ENCODE peak calls at places on chromosomes 11 and 22, in ten cellular contexts. One of them, this sample, is unnamed.

GRCh38 chr22:49317369-49317768 is 510.3 kb downstream of the BRD1 start:
- DNase-seq in H1: no peak
- DNase-seq in fibroblast of lung: no peak
- DNase-seq in endothelial cell of umbilical vein: no peak
- DNase-seq in colonic mucosa: no peak
- DNase-seq in mammary epithelial cell: no peak
- DNase-seq in IMR-90: no peak
- DNase-seq in DND-41: no peak
- DNase-seq in H9: no peak
- DNase-seq in HCT116: no peak
- DNase-seq in this sample: no peak

GRCh38 chr22:42717197-42717967 is 3.3 kb downstream of the A4GALT start:
- DNase-seq in H1: no peak
- DNase-seq in fibroblast of lung: no peak
- DNase-seq in endothelial cell of umbilical vein: no peak
- DNase-seq in colonic mucosa: no peak
- DNase-seq in mammary epithelial cell: peak; percentile 11
- DNase-seq in IMR-90: no peak
- DNase-seq in DND-41: peak; percentile 20
- DNase-seq in H9: peak; percentile 88
- DNase-seq in HCT116: no peak
- DNase-seq in this sample: no peak

GRCh38 chr11:95229199-95230053 is 1.6 kb downstream of the SESN3 start:
- DNase-seq in H1: no peak
- DNase-seq in fibroblast of lung: peak; percentile 35
- DNase-seq in endothelial cell of umbilical vein: peak; percentile 53
- DNase-seq in colonic mucosa: peak; percentile 45
- DNase-seq in mammary epithelial cell: peak; percentile 48
- DNase-seq in IMR-90: peak; percentile 13
- DNase-seq in DND-41: no peak
- DNase-seq in H9: no peak
- DNase-seq in HCT116: no peak
- DNase-seq in this sample: no peak

GRCh38 chr11:27055065-27055682 is 14.6 kb downstream of the BBOX1 start:
- DNase-seq in H1: no peak
- DNase-seq in fibroblast of lung: peak; percentile 93
- DNase-seq in endothelial cell of umbilical vein: no peak
- DNase-seq in colonic mucosa: no peak
- DNase-seq in mammary epithelial cell: no peak
- DNase-seq in IMR-90: peak; percentile 37
- DNase-seq in DND-41: no peak
- DNase-seq in H9: no peak
- DNase-seq in HCT116: no peak
- DNase-seq in this sample: no peak

GRCh38 chr11:68471360-68472340 is 11.1 kb downstream of the PPP6R3 start:
- DNase-seq in H1: peak; percentile 35
- DNase-seq in fibroblast of lung: peak; percentile 97
- DNase-seq in endothelial cell of umbilical vein: no peak
- DNase-seq in colonic mucosa: no peak
- DNase-seq in mammary epithelial cell: peak; percentile 87
- DNase-seq in IMR-90: peak; percentile 29
- DNase-seq in DND-41: peak; percentile 78
- DNase-seq in H9: no peak
- DNase-seq in HCT116: no peak
- DNase-seq in this sample: peak; percentile 46

GRCh38 chr11:71355266-71355665 is 92.9 kb downstream of the DHCR7 start:
- DNase-seq in H1: no peak
- DNase-seq in fibroblast of lung: peak; percentile 13
- DNase-seq in endothelial cell of umbilical vein: no peak
- DNase-seq in colonic mucosa: no peak
- DNase-seq in mammary epithelial cell: peak; percentile 29
- DNase-seq in IMR-90: peak; percentile 39
- DNase-seq in DND-41: no peak
- DNase-seq in H9: no peak
- DNase-seq in HCT116: no peak
- DNase-seq in this sample: no peak

GRCh38 chr11:72598901-72599300 is 75.3 kb downstream of the PDE2A start:
- DNase-seq in H1: peak; percentile 70
- DNase-seq in fibroblast of lung: peak; percentile 14
- DNase-seq in endothelial cell of umbilical vein: peak; percentile 44
- DNase-seq in colonic mucosa: peak; percentile 30
- DNase-seq in mammary epithelial cell: no peak
- DNase-seq in IMR-90: peak; percentile 21
- DNase-seq in DND-41: no peak
- DNase-seq in H9: peak; percentile 77
- DNase-seq in HCT116: no peak
- DNase-seq in this sample: no peak

GRCh38 chr11:22832315-22833041 is 2.9 kb upstream of the SVIP start:
- DNase-seq in H1: no peak
- DNase-seq in fibroblast of lung: no peak
- DNase-seq in endothelial cell of umbilical vein: peak; percentile 37
- DNase-seq in colonic mucosa: no peak
- DNase-seq in mammary epithelial cell: peak; percentile 26
- DNase-seq in IMR-90: no peak
- DNase-seq in DND-41: no peak
- DNase-seq in H9: no peak
- DNase-seq in HCT116: peak; percentile 6
- DNase-seq in this sample: no peak

GRCh38 chr11:1027483-1028290 is 8.8 kb downstream of the MUC6 start:
- DNase-seq in H1: no peak
- DNase-seq in fibroblast of lung: no peak
- DNase-seq in endothelial cell of umbilical vein: no peak
- DNase-seq in colonic mucosa: no peak
- DNase-seq in mammary epithelial cell: no peak
- DNase-seq in IMR-90: no peak
- DNase-seq in DND-41: no peak
- DNase-seq in H9: no peak
- DNase-seq in HCT116: no peak
- DNase-seq in this sample: no peak

GRCh38 chr22:33917744-33918406 is 2.4 kb downstream of the LARGE1 start:
- DNase-seq in H1: no peak
- DNase-seq in fibroblast of lung: peak; percentile 27
- DNase-seq in endothelial cell of umbilical vein: no peak
- DNase-seq in colonic mucosa: no peak
- DNase-seq in mammary epithelial cell: no peak
- DNase-seq in IMR-90: peak; percentile 50
- DNase-seq in DND-41: no peak
- DNase-seq in H9: peak; percentile 48
- DNase-seq in HCT116: no peak
- DNase-seq in this sample: no peak

GRCh38 chr22:46654927-46655595 is 34.9 kb downstream of the GRAMD4 start:
- DNase-seq in H1: no peak
- DNase-seq in fibroblast of lung: no peak
- DNase-seq in endothelial cell of umbilical vein: no peak
- DNase-seq in colonic mucosa: no peak
- DNase-seq in mammary epithelial cell: peak; percentile 52
- DNase-seq in IMR-90: no peak
- DNase-seq in DND-41: no peak
- DNase-seq in H9: no peak
- DNase-seq in HCT116: no peak
- DNase-seq in this sample: no peak

GRCh38 chr22:24521791-24522245 is 26.7 kb downstream of the UPB1 start:
- DNase-seq in H1: peak; percentile 69
- DNase-seq in fibroblast of lung: peak; percentile 62
- DNase-seq in endothelial cell of umbilical vein: peak; percentile 70
- DNase-seq in colonic mucosa: peak; percentile 57
- DNase-seq in mammary epithelial cell: peak; percentile 77
- DNase-seq in IMR-90: peak; percentile 60
- DNase-seq in DND-41: peak; percentile 38
- DNase-seq in H9: peak; percentile 89
- DNase-seq in HCT116: peak; percentile 86
- DNase-seq in this sample: peak; percentile 71

GRCh38 chr11:105130189-105130813 is 9.3 kb downstream of the CARD18 start:
- DNase-seq in H1: no peak
- DNase-seq in fibroblast of lung: no peak
- DNase-seq in endothelial cell of umbilical vein: no peak
- DNase-seq in colonic mucosa: no peak
- DNase-seq in mammary epithelial cell: peak; percentile 51
- DNase-seq in IMR-90: no peak
- DNase-seq in DND-41: no peak
- DNase-seq in H9: no peak
- DNase-seq in HCT116: no peak
- DNase-seq in this sample: no peak

GRCh38 chr22:40396882-40397281 is 26.5 kb downstream of the SGSM3 start:
- DNase-seq in H1: peak; percentile 53
- DNase-seq in fibroblast of lung: peak; percentile 77
- DNase-seq in endothelial cell of umbilical vein: peak; percentile 92
- DNase-seq in colonic mucosa: peak; percentile 91
- DNase-seq in mammary epithelial cell: peak; percentile 60
- DNase-seq in IMR-90: peak; percentile 88
- DNase-seq in DND-41: no peak
- DNase-seq in H9: peak; percentile 68
- DNase-seq in HCT116: no peak
- DNase-seq in this sample: peak; percentile 77

GRCh38 chr11:14894657-14895598 is 2.9 kb upstream of the CYP2R1 start:
- DNase-seq in H1: no peak
- DNase-seq in fibroblast of lung: no peak
- DNase-seq in endothelial cell of umbilical vein: peak; percentile 11
- DNase-seq in colonic mucosa: no peak
- DNase-seq in mammary epithelial cell: no peak
- DNase-seq in IMR-90: peak; percentile 52
- DNase-seq in DND-41: peak; percentile 24
- DNase-seq in H9: no peak
- DNase-seq in HCT116: no peak
- DNase-seq in this sample: peak; percentile 41

GRCh38 chr11:18495703-18496102 is 31.0 kb downstream of the TSG101 start:
- DNase-seq in H1: no peak
- DNase-seq in fibroblast of lung: no peak
- DNase-seq in endothelial cell of umbilical vein: no peak
- DNase-seq in colonic mucosa: no peak
- DNase-seq in mammary epithelial cell: no peak
- DNase-seq in IMR-90: no peak
- DNase-seq in DND-41: no peak
- DNase-seq in H9: no peak
- DNase-seq in HCT116: no peak
- DNase-seq in this sample: no peak

GRCh38 chr11:100438366-100438765 is 248.7 kb upstream of the ARHGAP42 start:
- DNase-seq in H1: no peak
- DNase-seq in fibroblast of lung: no peak
- DNase-seq in endothelial cell of umbilical vein: no peak
- DNase-seq in colonic mucosa: no peak
- DNase-seq in mammary epithelial cell: no peak
- DNase-seq in IMR-90: no peak
- DNase-seq in DND-41: no peak
- DNase-seq in H9: no peak
- DNase-seq in HCT116: no peak
- DNase-seq in this sample: no peak

GRCh38 chr11:121298770-121299169 is 6.2 kb downstream of the SC5D start:
- DNase-seq in H1: no peak
- DNase-seq in fibroblast of lung: no peak
- DNase-seq in endothelial cell of umbilical vein: no peak
- DNase-seq in colonic mucosa: no peak
- DNase-seq in mammary epithelial cell: peak; percentile 17
- DNase-seq in IMR-90: no peak
- DNase-seq in DND-41: no peak
- DNase-seq in H9: peak; percentile 74
- DNase-seq in HCT116: peak; percentile 21
- DNase-seq in this sample: no peak
- TF ChIP-seq CTCF in H1: no peak
- TF ChIP-seq CTCF in fibroblast of lung: no peak
- TF ChIP-seq CTCF in endothelial cell of umbilical vein: no peak
- TF ChIP-seq CTCF in colonic mucosa: no peak
- TF ChIP-seq CTCF in mammary epithelial cell: no peak
- TF ChIP-seq CTCF in IMR-90: no peak
- TF ChIP-seq CTCF in DND-41: no peak
- TF ChIP-seq CTCF in H9: no peak
- TF ChIP-seq CTCF in HCT116: no peak
- TF ChIP-seq CTCF in this sample: no peak

GRCh38 chr22:22023581-22024137 is 41.1 kb upstream of the TOP3B start:
- DNase-seq in H1: no peak
- DNase-seq in fibroblast of lung: no peak
- DNase-seq in endothelial cell of umbilical vein: no peak
- DNase-seq in colonic mucosa: no peak
- DNase-seq in mammary epithelial cell: no peak
- DNase-seq in IMR-90: no peak
- DNase-seq in DND-41: no peak
- DNase-seq in H9: no peak
- DNase-seq in HCT116: no peak
- DNase-seq in this sample: no peak

GRCh38 chr22:22022255-22022840 is 39.8 kb upstream of the TOP3B start:
- DNase-seq in H1: no peak
- DNase-seq in fibroblast of lung: no peak
- DNase-seq in endothelial cell of umbilical vein: no peak
- DNase-seq in colonic mucosa: no peak
- DNase-seq in mammary epithelial cell: no peak
- DNase-seq in IMR-90: no peak
- DNase-seq in DND-41: no peak
- DNase-seq in H9: no peak
- DNase-seq in HCT116: no peak
- DNase-seq in this sample: no peak

GRCh38 chr22:22021160-22021750 is 38.7 kb upstream of the TOP3B start:
- DNase-seq in H1: no peak
- DNase-seq in fibroblast of lung: no peak
- DNase-seq in endothelial cell of umbilical vein: no peak
- DNase-seq in colonic mucosa: no peak
- DNase-seq in mammary epithelial cell: peak; percentile 88
- DNase-seq in IMR-90: peak; percentile 58
- DNase-seq in DND-41: no peak
- DNase-seq in H9: no peak
- DNase-seq in HCT116: no peak
- DNase-seq in this sample: no peak

GRCh38 chr22:22024440-22024839 is 41.9 kb upstream of the TOP3B start:
- DNase-seq in H1: no peak
- DNase-seq in fibroblast of lung: no peak
- DNase-seq in endothelial cell of umbilical vein: no peak
- DNase-seq in colonic mucosa: no peak
- DNase-seq in mammary epithelial cell: no peak
- DNase-seq in IMR-90: no peak
- DNase-seq in DND-41: no peak
- DNase-seq in H9: no peak
- DNase-seq in HCT116: no peak
- DNase-seq in this sample: no peak

GRCh38 chr22:22022977-22023534 is 40.5 kb upstream of the TOP3B start:
- DNase-seq in H1: no peak
- DNase-seq in fibroblast of lung: no peak
- DNase-seq in endothelial cell of umbilical vein: no peak
- DNase-seq in colonic mucosa: no peak
- DNase-seq in mammary epithelial cell: no peak
- DNase-seq in IMR-90: no peak
- DNase-seq in DND-41: no peak
- DNase-seq in H9: no peak
- DNase-seq in HCT116: no peak
- DNase-seq in this sample: no peak
- H3K9ac ChIP-seq in H1: no peak overlapping the region
- H3K9ac ChIP-seq in fibroblast of lung: no peak overlapping the region
- H3K9ac ChIP-seq in endothelial cell of umbilical vein: no peak overlapping the region
- H3K9ac ChIP-seq in colonic mucosa: no peak overlapping the region
- H3K9ac ChIP-seq in mammary epithelial cell: no peak overlapping the region
- H3K9ac ChIP-seq in IMR-90: no peak overlapping the region
- H3K9ac ChIP-seq in DND-41: no peak overlapping the region
- H3K9ac ChIP-seq in H9: no peak overlapping the region
- H3K9ac ChIP-seq in HCT116: no peak overlapping the region
- H3K9ac ChIP-seq in this sample: no peak overlapping the region

GRCh38 chr11:11975201-11976092 is 33.0 kb downstream of the DKK3 start:
- DNase-seq in H1: peak; percentile 39
- DNase-seq in fibroblast of lung: no peak
- DNase-seq in endothelial cell of umbilical vein: no peak
- DNase-seq in colonic mucosa: no peak
- DNase-seq in mammary epithelial cell: no peak
- DNase-seq in IMR-90: no peak
- DNase-seq in DND-41: no peak
- DNase-seq in H9: peak; percentile 19
- DNase-seq in HCT116: no peak
- DNase-seq in this sample: no peak
- H3K4me1 ChIP-seq in H1: peaks cover 3% of the 10 kb centered on the region
- H3K4me1 ChIP-seq in fibroblast of lung: peaks cover 67% of the 10 kb centered on the region
- H3K4me1 ChIP-seq in endothelial cell of umbilical vein: peaks cover 47% of the 10 kb centered on the region
- H3K4me1 ChIP-seq in colonic mucosa: peaks cover 8% of the 10 kb centered on the region
- H3K4me1 ChIP-seq in mammary epithelial cell: peaks cover 55% of the 10 kb centered on the region
- H3K4me1 ChIP-seq in IMR-90: peaks cover 62% of the 10 kb centered on the region
- H3K4me1 ChIP-seq in DND-41: no peaks in the 10 kb centered on the region
- H3K4me1 ChIP-seq in H9: no peaks in the 10 kb centered on the region
- H3K4me1 ChIP-seq in HCT116: peaks cover 25% of the 10 kb centered on the region
- H3K4me1 ChIP-seq in this sample: peaks cover 24% of the 10 kb centered on the region

GRCh38 chr11:96524475-96524874 is 134.7 kb downstream of the JRKL start:
- DNase-seq in H1: no peak
- DNase-seq in fibroblast of lung: no peak
- DNase-seq in endothelial cell of umbilical vein: no peak
- DNase-seq in colonic mucosa: no peak
- DNase-seq in mammary epithelial cell: no peak
- DNase-seq in IMR-90: peak; percentile 0
- DNase-seq in DND-41: no peak
- DNase-seq in H9: no peak
- DNase-seq in HCT116: no peak
- DNase-seq in this sample: no peak
- TF ChIP-seq CTCF in H1: no peak
- TF ChIP-seq CTCF in fibroblast of lung: no peak
- TF ChIP-seq CTCF in endothelial cell of umbilical vein: no peak
- TF ChIP-seq CTCF in colonic mucosa: no peak
- TF ChIP-seq CTCF in mammary epithelial cell: peak; percentile 30
- TF ChIP-seq CTCF in IMR-90: no peak
- TF ChIP-seq CTCF in DND-41: peak; percentile 13
- TF ChIP-seq CTCF in H9: no peak
- TF ChIP-seq CTCF in HCT116: no peak
- TF ChIP-seq CTCF in this sample: no peak

This sample was measured in kidney.